ENCODE peak calls at places on chromosomes 11 and 22, in ten cellular contexts. P, R, B, Y, S, X, T, J, O and D are unnamed samples.
A peak's percentile ranks its signal among the peaks of the same experiment; 100 is the strongest.

GRCh38 chr22:24834845-24835570 is 29.0 kb downstream of the SGSM1 start:
- DNase-seq in X (no peak), Y (no peak), B (no peak), J (no peak), S (no peak), O (no peak), T (no peak), R (peak; percentile 11), P (no peak), D (no peak)

GRCh38 chr22:42673898-42674390 is 24.8 kb upstream of the CYB5R3 start:
- DNase-seq in S (no peak), O (no peak), J (no peak), X (no peak), Y (no peak), P (no peak), B (no peak), T (no peak), R (no peak), D (no peak)

GRCh38 chr11:82859746-82860145 is 40.5 kb downstream of the PRCP start:
- DNase-seq in S (no peak), B (no peak), T (no peak), O (no peak), J (no peak), R (no peak), Y (no peak), P (no peak), X (no peak), D (no peak)

GRCh38 chr22:24190159-24190540 is 8.9 kb downstream of the SUSD2 start:
- DNase-seq in P (no peak), X (peak; percentile 83), B (no peak), T (no peak), J (no peak), S (no peak), Y (peak; percentile 67), O (no peak), R (no peak), D (no peak)

GRCh38 chr11:3655548-3655947 is 10.6 kb downstream of the ART1 start:
- DNase-seq in S (no peak), B (no peak), J (no peak), T (no peak), X (no peak), O (no peak), Y (no peak), P (no peak), R (no peak), D (no peak)

GRCh38 chr22:30694638-30695350 is at the start of gene OSBP2:
- DNase-seq in X (no peak), R (no peak), P (peak; percentile 24), B (no peak), Y (peak; percentile 62), T (peak; percentile 23), O (no peak), S (peak; percentile 57), J (peak; percentile 69), D (peak; percentile 91)

GRCh38 chr11:133935551-133935910 is 21.2 kb downstream of the IGSF9B start:
- DNase-seq in Y (no peak), P (no peak), X (no peak), R (no peak), T (no peak), J (no peak), S (no peak), O (no peak), B (no peak), D (no peak)

GRCh38 chr22:46245515-46245914 is 4.6 kb downstream of the CDPF1 start:
- DNase-seq in T (no peak), S (no peak), P (no peak), J (no peak), B (no peak), Y (no peak), R (no peak), X (peak; percentile 82), O (no peak), D (no peak)

GRCh38 chr11:99325807-99326206 is 305.1 kb downstream of the CNTN5 start:
- DNase-seq in X (no peak), Y (no peak), R (peak; percentile 89), P (no peak), O (peak; percentile 2), T (no peak), S (no peak), B (peak; percentile 15), J (no peak), D (no peak)

GRCh38 chr11:64181506-64182411 is 4.2 kb upstream of the STIP1 start:
- DNase-seq in B (peak; percentile 91), J (peak; percentile 92), S (peak; percentile 93), O (peak; percentile 87), X (peak; percentile 98), P (peak; percentile 81), R (peak; percentile 93), T (peak; percentile 95), Y (peak; percentile 98), D (peak; percentile 97)

GRCh38 chr11:19576903-19577302 is 135.7 kb upstream of the NAV2 start:
- DNase-seq in O (no peak), X (peak; percentile 0), J (no peak), Y (no peak), T (no peak), S (no peak), B (no peak), P (no peak), R (no peak), D (no peak)

GRCh38 chr22:30906946-30907345 is 61.6 kb downstream of the MORC2 start:
- DNase-seq in J (no peak), T (no peak), R (no peak), B (no peak), P (no peak), X (no peak), S (no peak), O (no peak), Y (peak; percentile 25), D (no peak)

GRCh38 chr11:80916180-80916811 is 1475.5 kb upstream of the TENM4 start:
- DNase-seq in S (no peak), Y (no peak), J (no peak), R (no peak), P (no peak), B (no peak), O (no peak), T (no peak), X (no peak), D (no peak)

GRCh38 chr22:27385261-27385998 is 416.1 kb downstream of the MN1 start:
- DNase-seq in R (no peak), O (no peak), Y (no peak), X (no peak), S (no peak), T (no peak), B (no peak), J (no peak), P (no peak), D (no peak)

GRCh38 chr11:20048707-20049106 is 111.6 kb downstream of the DBX1 start:
- DNase-seq in J (no peak), B (no peak), X (peak; percentile 70), R (no peak), Y (no peak), P (no peak), O (no peak), T (no peak), S (no peak), D (no peak)

GRCh38 chr22:45009881-45010531 is at the start of gene PHF21B:
- DNase-seq in X (no peak), O (peak; percentile 63), P (peak; percentile 70), T (peak; percentile 71), Y (peak; percentile 70), B (peak; percentile 34), R (peak; percentile 22), J (no peak), S (peak; percentile 37), D (peak; percentile 86)
- TF ChIP-seq POLR2A in X (no peak), O (peak; percentile 54), P (peak; percentile 47), T (no peak), Y (no peak), B (no peak), R (no peak), J (no peak), S (no peak), D (no peak)

GRCh38 chr11:1871531-1871930 is 18.6 kb downstream of the LSP1 start:
- DNase-seq in X (no peak), Y (no peak), O (no peak), T (no peak), P (no peak), R (no peak), J (peak; percentile 44), B (no peak), S (no peak), D (no peak)
- TF ChIP-seq POLR2A in X (no peak), Y (no peak), O (no peak), T (no peak), P (no peak), R (no peak), J (no peak), B (no peak), S (no peak), D (no peak)

GRCh38 chr11:35160902-35161585 is 22.1 kb downstream of the CD44 start:
- DNase-seq in X (no peak), P (no peak), R (no peak), Y (no peak), B (no peak), S (no peak), O (no peak), J (no peak), T (no peak), D (no peak)
- TF ChIP-seq POLR2A in X (no peak), P (no peak), R (no peak), Y (no peak), B (no peak), S (no peak), O (no peak), J (no peak), T (no peak), D (no peak)

GRCh38 chr22:43862074-43862881 is at the start of gene SULT4A1:
- DNase-seq in B (no peak), J (peak; percentile 40), P (no peak), T (no peak), X (peak; percentile 60), Y (peak; percentile 62), R (peak; percentile 54), S (no peak), O (no peak), D (no peak)

GRCh38 chr22:43869799-43870198 is 7.5 kb upstream of the SULT4A1 start:
- DNase-seq in O (no peak), J (no peak), S (no peak), P (no peak), B (no peak), T (no peak), Y (no peak), R (no peak), X (no peak), D (no peak)

GRCh38 chr22:43862882-43863202 is 529 bp upstream of the SULT4A1 start:
- DNase-seq in Y (no peak), B (no peak), O (no peak), S (no peak), R (no peak), T (no peak), P (no peak), J (no peak), X (no peak), D (no peak)

DNA sequence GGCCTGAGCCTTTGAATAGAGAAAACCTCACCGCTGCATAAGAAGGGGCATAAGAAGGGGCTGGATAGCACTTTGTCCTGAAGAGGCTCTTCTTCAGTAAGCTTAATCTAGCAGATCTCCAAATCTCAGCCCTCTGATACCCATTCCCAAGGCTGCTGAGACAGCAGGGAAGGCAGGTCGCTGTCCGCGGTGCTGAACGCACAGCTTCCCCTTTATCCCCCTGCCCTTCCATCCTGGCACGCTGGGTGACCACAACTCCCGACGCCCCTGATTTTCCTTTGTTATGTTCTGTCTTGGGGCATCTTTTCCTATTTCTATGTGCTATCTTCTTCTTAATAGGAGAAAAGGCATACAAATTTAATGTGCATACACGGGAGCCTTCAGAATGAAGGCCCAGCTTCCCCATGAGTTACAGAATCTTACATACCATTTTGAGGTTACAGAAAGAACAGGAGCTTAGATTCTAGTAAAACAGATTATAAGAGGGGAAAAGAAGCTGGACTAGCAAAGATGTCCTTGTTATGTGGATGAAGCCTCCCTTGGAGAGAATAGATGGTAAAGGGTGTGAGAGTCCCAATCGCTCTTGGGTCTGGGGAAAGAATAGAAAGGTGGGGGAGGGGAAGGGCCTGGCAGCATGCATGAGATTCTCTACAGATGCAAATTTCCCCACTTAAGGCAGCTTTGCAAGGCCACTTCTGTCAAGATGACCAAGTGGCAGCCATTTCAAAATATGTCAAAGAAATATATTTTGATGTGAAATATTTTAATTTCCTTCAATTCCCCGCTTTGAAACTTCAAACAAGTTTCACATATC is 5.7 kb upstream of the SULT4A1 start:
- DNase-seq in S (peak; percentile 50), X (peak; percentile 84), R (peak; percentile 73), B (peak; percentile 44), Y (peak; percentile 54), T (no peak), J (peak; percentile 47), P (peak; percentile 21), O (peak; percentile 26), D (peak; percentile 80)
- TF ChIP-seq POLR2A in S (no peak), X (no peak), R (no peak), B (no peak), Y (no peak), T (no peak), J (no peak), P (no peak), O (no peak), D (no peak)